ENCODE peak calls at places on chromosomes 5 and 9, in five cellular contexts. J is IMR-90, T is H1, F is neuronal stem cell, W is trophoblast cell. B is an unnamed sample.
A peak's percentile ranks its signal among the peaks of the same experiment; 100 is the strongest.

GRCh38 chr5:140372971-140373487 is 13.0 kb downstream of the SLC4A9 start:
- DNase-seq in F (peak; percentile 67), W (peak; percentile 79), T (peak; percentile 67), J (peak; percentile 69), B (peak; percentile 81)

GRCh38 chr9:93677641-93678136 is 101.3 kb downstream of the PHF2 start:
- DNase-seq in J (no peak), W (no peak), T (no peak), F (no peak), B (no peak)

GRCh38 chr5:17398439-17398838 is 99.6 kb upstream of the TAF11L2 start:
- DNase-seq in F (no peak), W (peak; percentile 74), T (no peak), J (peak; percentile 97), B (peak; percentile 80)

GRCh38 chr5:41246376-41246775 is 33.0 kb upstream of the C6 start:
- DNase-seq in J (peak; percentile 96), T (no peak), F (no peak), W (peak; percentile 83), B (peak; percentile 14)

GRCh38 chr5:158236511-158237335 is 377.8 kb upstream of the CLINT1 start:
- DNase-seq in F (no peak), J (no peak), W (no peak), T (no peak), B (no peak)

GRCh38 chr9:131279196-131279926 is 3.1 kb upstream of the FAM78A start:
- DNase-seq in F (no peak), J (no peak), W (no peak), T (no peak), B (no peak)

GRCh38 chr5:53520813-53521212 is 39.6 kb upstream of the NDUFS4 start:
- DNase-seq in T (no peak), J (no peak), F (no peak), W (no peak), B (no peak)

GRCh38 chr9:131656356-131657030 is 83.4 kb downstream of the RAPGEF1 start:
- DNase-seq in J (no peak), T (no peak), F (no peak), W (peak; percentile 48), B (no peak)

GRCh38 chr9:16484178-16484577 is 386.3 kb downstream of the BNC2 start:
- DNase-seq in W (no peak), T (no peak), J (peak; percentile 13), F (no peak), B (peak; percentile 17)

GRCh38 chr9:94909250-94909894 is 182.9 kb downstream of the AOPEP start:
- DNase-seq in F (no peak), T (no peak), W (no peak), J (no peak), B (no peak)

GRCh38 chr5:139584137-139584536 is 23.0 kb downstream of the UBE2D2 start:
- DNase-seq in T (no peak), F (no peak), J (no peak), W (no peak), B (no peak)

GRCh38 chr5:163306421-163306820 is 131.0 kb upstream of the CCNG1 start:
- DNase-seq in J (no peak), W (no peak), F (no peak), T (no peak), B (peak; percentile 1)

GRCh38 chr5:74493426-74493825 is 147.1 kb downstream of the ENC1 start:
- DNase-seq in F (no peak), W (peak; percentile 74), T (no peak), J (no peak), B (no peak)

GRCh38 chr5:65704608-65705239 is 17.2 kb downstream of the SGTB start:
- DNase-seq in F (no peak), J (no peak), W (no peak), T (no peak), B (no peak)

GRCh38 chr9:107488400-107489143 is 997 bp downstream of the KLF4 start:
- DNase-seq in F (no peak), J (peak; percentile 49), W (peak; percentile 68), T (no peak), B (peak; percentile 78)

GRCh38 chr9:107491081-107492053 is 1.8 kb upstream of the KLF4 start:
- DNase-seq in T (no peak), F (no peak), J (no peak), W (peak; percentile 33), B (peak; percentile 71)

GRCh38 chr9:107489144-107489673 is 360 bp downstream of the KLF4 start:
- DNase-seq in J (no peak), W (no peak), F (no peak), T (no peak), B (no peak)

GRCh38 chr9:107487521-107488399 is 1.8 kb downstream of the KLF4 start:
- DNase-seq in W (peak; percentile 64), T (peak; percentile 47), J (no peak), F (peak; percentile 69), B (peak; percentile 62)

GRCh38 chr9:107489687-107490605 is at the start of gene KLF4:
- DNase-seq in J (peak; percentile 91), T (peak; percentile 73), W (peak; percentile 92), F (peak; percentile 95), B (peak; percentile 95)
- H3K23ac ChIP-seq in J (peak within 1 kb of the TSS; percentile 91), T (no peak within 1 kb of the TSS), W (no peak within 1 kb of the TSS), F (peak within 1 kb of the TSS; percentile 89), B (peak within 1 kb of the TSS; percentile 97)

GRCh38 chr5:121408778-121409177 is 442.9 kb upstream of the FTMT start:
- DNase-seq in J (no peak), W (no peak), T (no peak), F (no peak), B (no peak)
- H2AFZ ChIP-seq in J (no peak overlapping the region), W (no peak overlapping the region), T (peak overlapping the region; percentile 26), F (no peak overlapping the region), B (no peak overlapping the region)

DNA sequence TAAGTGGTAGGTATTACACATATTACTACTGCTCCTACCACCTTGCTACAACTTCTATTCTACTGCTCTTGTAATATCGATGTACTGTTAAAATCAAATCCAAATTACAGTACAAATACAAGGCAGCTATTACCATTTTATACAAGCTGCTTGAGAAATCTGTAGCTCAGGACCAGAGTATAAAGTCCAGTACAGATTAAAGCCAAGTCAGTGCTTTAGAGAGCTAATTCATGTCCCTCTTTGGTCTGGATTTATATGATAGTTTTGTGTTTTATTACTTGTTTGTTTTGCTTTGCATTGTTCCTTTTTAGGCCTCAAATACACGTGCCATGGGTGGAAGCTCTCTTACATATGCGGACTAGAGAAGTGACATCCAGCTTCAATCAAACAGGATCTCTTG is 75.8 kb downstream of the DPYSL3 start:
- DNase-seq in W (no peak), T (no peak), J (no peak), F (no peak), B (no peak)
- H3K4me3 ChIP-seq in W (no peak overlapping the region), T (no peak overlapping the region), J (no peak overlapping the region), F (no peak overlapping the region), B (no peak overlapping the region)

GRCh38 chr5:150000261-150000989 is at the start of the genes HMGXB3 and TIGD6:
- DNase-seq in T (peak; percentile 90), J (peak; percentile 95), F (peak; percentile 88), W (peak; percentile 92), B (peak; percentile 96)
- H3K23ac ChIP-seq in T (no peak within 1 kb of the TSS), J (peak within 1 kb of the TSS; percentile 94), F (peak within 1 kb of the TSS; percentile 95), W (peak within 1 kb of the TSS; percentile 29), B (peak within 1 kb of the TSS; percentile 87)

DNA sequence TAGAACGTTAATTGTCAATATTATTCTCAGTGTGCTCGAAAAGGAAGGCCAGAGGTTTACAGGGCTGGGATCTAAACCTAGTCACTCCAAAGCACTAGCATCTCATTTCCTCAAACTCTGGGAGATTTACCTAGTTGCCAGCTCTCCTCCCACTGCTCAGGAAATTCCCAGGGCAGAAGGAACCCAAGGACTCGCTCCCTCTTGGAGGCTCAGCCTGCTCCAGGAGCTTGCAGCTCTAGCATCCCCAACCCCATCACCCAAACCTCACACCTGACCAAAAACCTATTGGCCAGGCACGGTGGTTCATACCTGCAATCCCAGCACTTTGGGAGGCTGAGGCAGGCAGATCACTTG is 26.0 kb downstream of the SERINC5 start:
- DNase-seq in J (no peak), T (no peak), W (no peak), F (no peak), B (peak; percentile 29)
- H2AFZ ChIP-seq in J (no peak overlapping the region), T (no peak overlapping the region), W (no peak overlapping the region), F (no peak overlapping the region), B (no peak overlapping the region)

DNA sequence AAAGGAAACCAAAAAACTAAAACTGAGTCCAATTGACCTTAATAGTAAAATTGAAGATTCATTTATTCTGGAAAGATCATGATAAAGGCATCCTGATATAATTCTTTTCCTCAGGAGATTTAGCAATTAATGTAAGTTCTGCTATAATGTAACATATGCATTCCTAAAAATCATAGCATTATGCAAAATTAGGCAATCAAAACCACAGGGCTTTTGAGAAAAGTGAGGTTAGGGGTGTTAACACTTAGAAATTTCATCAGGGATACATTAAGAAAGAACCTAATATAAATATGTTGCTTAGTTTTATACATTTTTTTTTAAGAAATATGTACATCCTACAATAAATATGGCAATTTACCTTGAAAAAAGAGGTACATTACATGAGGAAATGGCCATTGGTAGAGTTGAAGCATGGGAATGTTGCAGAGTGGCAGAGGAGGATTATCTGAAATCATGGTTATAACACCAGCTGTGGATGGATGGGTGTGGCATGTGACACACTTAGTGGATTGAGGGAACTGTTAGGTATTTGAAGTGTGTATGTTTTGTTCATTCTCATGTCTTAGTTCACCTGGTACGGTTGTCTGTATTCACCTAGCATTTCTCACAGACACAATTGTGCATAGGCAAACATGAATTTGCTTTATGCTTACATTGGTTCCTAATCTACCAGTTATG is 51.1 kb downstream of the CCNH start:
- DNase-seq in T (no peak), F (no peak), W (peak; percentile 26), J (no peak), B (no peak)
- H3K4me3 ChIP-seq in T (no peak overlapping the region), F (no peak overlapping the region), W (no peak overlapping the region), J (no peak overlapping the region), B (no peak overlapping the region)

B was measured in mesenchymal stem cell.